ENCODE peak calls at places on chromosomes 6 and 20, in four cellular contexts. One of them, this sample, is unnamed. For H3K36me3, the result is how much of the 10 kb centered on the place peaks cover.

GRCh38 chr6:150406948-150407347 is 38.1 kb downstream of the IYD start:
- DNase-seq in hepatocyte: no peak
- DNase-seq in right lobe of liver: no peak
- DNase-seq in psoas muscle: no peak
- DNase-seq in this sample: no peak

GRCh38 chr20:2697768-2698167 is 5.2 kb downstream of the EBF4 start:
- DNase-seq in psoas muscle: no peak
- DNase-seq in hepatocyte: no peak
- DNase-seq in right lobe of liver: no peak
- DNase-seq in this sample: no peak

GRCh38 chr6:158063736-158064135 is 82.1 kb downstream of the SYNJ2 start:
- DNase-seq in hepatocyte: no peak
- DNase-seq in right lobe of liver: no peak
- DNase-seq in psoas muscle: no peak
- DNase-seq in this sample: no peak

GRCh38 chr6:42177514-42178364 is 4.6 kb downstream of the GUCA1A start:
- DNase-seq in hepatocyte: no peak
- DNase-seq in right lobe of liver: no peak
- DNase-seq in psoas muscle: no peak
- DNase-seq in this sample: no peak

GRCh38 chr20:37586078-37586477 is 58.4 kb upstream of the BLCAP start:
- DNase-seq in right lobe of liver: no peak
- DNase-seq in hepatocyte: no peak
- DNase-seq in psoas muscle: no peak
- DNase-seq in this sample: no peak

GRCh38 chr20:64152906-64153305 is 11.3 kb upstream of the MYT1 start:
- DNase-seq in right lobe of liver: no peak
- DNase-seq in psoas muscle: no peak
- DNase-seq in hepatocyte: no peak
- DNase-seq in this sample: no peak

GRCh38 chr6:71387179-71387578 is 98.6 kb downstream of the OGFRL1 start:
- DNase-seq in right lobe of liver: no peak
- DNase-seq in hepatocyte: no peak
- DNase-seq in psoas muscle: no peak
- DNase-seq in this sample: no peak

GRCh38 chr6:6918216-6918983 is 189.4 kb upstream of the RREB1 start:
- DNase-seq in right lobe of liver: no peak
- DNase-seq in psoas muscle: no peak
- DNase-seq in hepatocyte: no peak
- DNase-seq in this sample: peak

GRCh38 chr6:90598192-90598951 is 11.5 kb upstream of the MAP3K7 start:
- DNase-seq in hepatocyte: no peak
- DNase-seq in right lobe of liver: no peak
- DNase-seq in psoas muscle: no peak
- DNase-seq in this sample: no peak

GRCh38 chr6:90599151-90599550 is 12.3 kb upstream of the MAP3K7 start:
- DNase-seq in right lobe of liver: no peak
- DNase-seq in psoas muscle: no peak
- DNase-seq in hepatocyte: no peak
- DNase-seq in this sample: no peak

GRCh38 chr6:90595854-90596253 is 9.0 kb upstream of the MAP3K7 start:
- DNase-seq in psoas muscle: no peak
- DNase-seq in hepatocyte: no peak
- DNase-seq in right lobe of liver: no peak
- DNase-seq in this sample: no peak

GRCh38 chr6:90596967-90597539 is 10.2 kb upstream of the MAP3K7 start:
- DNase-seq in right lobe of liver: no peak
- DNase-seq in psoas muscle: no peak
- DNase-seq in hepatocyte: no peak
- DNase-seq in this sample: no peak
- H3K4me3 ChIP-seq in right lobe of liver: no peak
- H3K4me3 ChIP-seq in psoas muscle: no peak
- H3K4me3 ChIP-seq in hepatocyte: no peak
- H3K4me3 ChIP-seq in this sample: no peak

GRCh38 chr6:18218233-18218632 is 46.1 kb downstream of the DEK start:
- DNase-seq in psoas muscle: no peak
- DNase-seq in right lobe of liver: no peak
- DNase-seq in hepatocyte: no peak
- DNase-seq in this sample: no peak

GRCh38 chr6:18219611-18220010 is 44.7 kb downstream of the DEK start:
- DNase-seq in right lobe of liver: no peak
- DNase-seq in psoas muscle: no peak
- DNase-seq in hepatocyte: no peak
- DNase-seq in this sample: no peak

GRCh38 chr6:18226451-18226850 is 37.9 kb downstream of the DEK start:
- DNase-seq in psoas muscle: no peak
- DNase-seq in right lobe of liver: no peak
- DNase-seq in hepatocyte: no peak
- DNase-seq in this sample: no peak

GRCh38 chr6:18216411-18216810 is 47.9 kb downstream of the DEK start:
- DNase-seq in psoas muscle: no peak
- DNase-seq in right lobe of liver: no peak
- DNase-seq in hepatocyte: no peak
- DNase-seq in this sample: peak

DNA sequence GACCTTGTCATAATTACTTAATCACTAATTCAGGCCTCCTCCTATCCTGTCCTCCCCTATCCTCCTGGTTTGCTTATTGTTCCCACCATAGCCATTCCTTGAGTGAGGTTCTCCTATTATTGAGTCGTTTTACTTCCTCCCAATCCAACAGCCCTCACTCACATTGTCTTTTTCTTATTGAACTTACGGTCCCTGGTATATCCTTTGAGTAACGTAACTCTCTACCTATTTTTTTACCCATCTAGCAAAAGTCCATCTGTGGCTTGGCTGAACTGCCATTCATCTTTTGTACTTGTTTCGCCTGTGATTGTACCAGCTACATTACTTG is 43.1 kb downstream of the DEK start:
- DNase-seq in psoas muscle: no peak
- DNase-seq in right lobe of liver: no peak
- DNase-seq in hepatocyte: no peak
- DNase-seq in this sample: no peak
- H3K36me3 ChIP-seq in psoas muscle: half or more
- H3K36me3 ChIP-seq in right lobe of liver: under half
- H3K36me3 ChIP-seq in hepatocyte: under half
- H3K36me3 ChIP-seq in this sample: under half

GRCh38 chr6:12275084-12275483 is 15.1 kb upstream of the EDN1 start:
- DNase-seq in right lobe of liver: no peak
- DNase-seq in hepatocyte: no peak
- DNase-seq in psoas muscle: no peak
- DNase-seq in this sample: no peak
- TF ChIP-seq CTCF in right lobe of liver: no peak
- TF ChIP-seq CTCF in hepatocyte: no peak
- TF ChIP-seq CTCF in psoas muscle: no peak
- TF ChIP-seq CTCF in this sample: no peak

DNA sequence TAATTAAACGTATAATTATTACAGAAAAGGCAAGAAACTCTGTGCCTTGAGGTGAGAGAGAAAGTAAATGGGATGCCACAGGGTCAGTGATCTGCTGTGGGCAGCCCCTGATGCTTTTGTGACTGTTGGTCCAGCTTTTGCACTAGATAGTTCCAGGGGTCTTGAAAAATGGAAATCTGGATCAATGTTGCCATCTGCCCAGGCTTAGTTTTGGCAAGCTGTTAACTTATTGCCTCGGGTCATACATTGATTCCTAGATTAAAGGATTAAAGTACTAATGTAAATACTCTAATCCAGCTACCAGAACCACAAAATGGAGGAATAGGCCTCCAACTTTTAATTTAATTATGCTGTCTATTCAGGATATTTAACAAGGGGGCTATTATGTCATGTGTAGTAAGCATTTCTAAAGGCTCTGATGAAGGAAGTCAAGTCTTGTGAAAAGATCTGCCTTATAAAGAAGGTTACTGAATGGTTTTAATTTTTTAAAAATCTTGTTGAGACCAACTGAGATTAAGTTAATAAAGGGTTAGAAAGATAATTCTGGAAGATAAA is 376.0 kb upstream of the HS3ST5 start:
- DNase-seq in hepatocyte: no peak
- DNase-seq in psoas muscle: no peak
- DNase-seq in right lobe of liver: no peak
- DNase-seq in this sample: no peak
- H3K4me3 ChIP-seq in hepatocyte: no peak
- H3K4me3 ChIP-seq in psoas muscle: no peak
- H3K4me3 ChIP-seq in right lobe of liver: no peak
- H3K4me3 ChIP-seq in this sample: no peak

GRCh38 chr20:47191074-47191673 is 165.3 kb downstream of the ZMYND8 start:
- DNase-seq in hepatocyte: no peak
- DNase-seq in right lobe of liver: no peak
- DNase-seq in psoas muscle: no peak
- DNase-seq in this sample: peak

GRCh38 chr20:47188540-47188939 is 168.0 kb downstream of the ZMYND8 start:
- DNase-seq in hepatocyte: no peak
- DNase-seq in psoas muscle: no peak
- DNase-seq in right lobe of liver: no peak
- DNase-seq in this sample: no peak

GRCh38 chr20:47189060-47189459 is 167.4 kb downstream of the ZMYND8 start:
- DNase-seq in hepatocyte: no peak
- DNase-seq in right lobe of liver: no peak
- DNase-seq in psoas muscle: peak
- DNase-seq in this sample: no peak

GRCh38 chr20:47187450-47188195 is 168.9 kb downstream of the ZMYND8 start:
- DNase-seq in right lobe of liver: no peak
- DNase-seq in psoas muscle: peak
- DNase-seq in hepatocyte: no peak
- DNase-seq in this sample: no peak
- H3K36me3 ChIP-seq in right lobe of liver: under half
- H3K36me3 ChIP-seq in psoas muscle: under half
- H3K36me3 ChIP-seq in hepatocyte: under half
- H3K36me3 ChIP-seq in this sample: under half

GRCh38 chr6:47097092-47097945 is 55.2 kb upstream of the ADGRF1 start:
- DNase-seq in hepatocyte: peak
- DNase-seq in right lobe of liver: peak
- DNase-seq in psoas muscle: peak
- DNase-seq in this sample: no peak
- TF ChIP-seq CTCF in hepatocyte: peak
- TF ChIP-seq CTCF in right lobe of liver: peak
- TF ChIP-seq CTCF in psoas muscle: peak
- TF ChIP-seq CTCF in this sample: peak

DNA sequence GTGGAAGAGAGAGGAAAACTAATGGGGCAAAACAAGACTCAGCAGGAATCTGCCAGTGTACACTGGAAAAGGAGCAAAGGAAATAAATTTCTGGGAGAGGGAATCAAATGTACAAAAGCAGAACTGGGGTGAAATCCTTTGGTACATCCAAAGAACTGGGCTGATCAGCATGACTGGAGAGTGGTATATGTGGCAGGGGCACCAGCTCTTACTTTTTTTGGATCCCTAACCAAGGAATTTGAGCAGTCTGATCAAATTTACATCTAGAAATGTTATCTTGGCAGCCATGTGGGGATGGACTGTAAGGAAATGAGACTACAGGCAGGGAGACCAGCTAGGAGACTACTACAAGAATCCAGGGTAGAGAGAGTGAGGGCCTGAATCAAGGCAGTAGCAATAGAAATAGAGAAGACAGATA is 1.2 kb upstream of the ZSCAN31 start:
- DNase-seq in right lobe of liver: no peak
- DNase-seq in hepatocyte: no peak
- DNase-seq in psoas muscle: no peak
- DNase-seq in this sample: no peak
- H3K4me3 ChIP-seq in right lobe of liver: no peak
- H3K4me3 ChIP-seq in hepatocyte: peak
- H3K4me3 ChIP-seq in psoas muscle: peak
- H3K4me3 ChIP-seq in this sample: no peak

GRCh38 chr20:41169791-41170351 is 32.5 kb downstream of the PLCG1 start:
- DNase-seq in psoas muscle: peak
- DNase-seq in right lobe of liver: peak
- DNase-seq in hepatocyte: no peak
- DNase-seq in this sample: no peak
- H3K36me3 ChIP-seq in psoas muscle: half or more
- H3K36me3 ChIP-seq in right lobe of liver: under half
- H3K36me3 ChIP-seq in hepatocyte: under half
- H3K36me3 ChIP-seq in this sample: under half

GRCh38 chr6:166465671-166466087 is 82.9 kb upstream of the MPC1 start:
- DNase-seq in right lobe of liver: no peak
- DNase-seq in psoas muscle: no peak
- DNase-seq in hepatocyte: no peak
- DNase-seq in this sample: no peak
- TF ChIP-seq CTCF in right lobe of liver: no peak
- TF ChIP-seq CTCF in psoas muscle: no peak
- TF ChIP-seq CTCF in hepatocyte: no peak
- TF ChIP-seq CTCF in this sample: no peak